ENCODE peak calls at places on chromosomes 12 and 14, in eight cellular contexts. N is upper lobe of right lung, P is epithelial cell of esophagus, A is GM06990, K is omental fat pad, Z is nephron progenitor cell, D is HFF-Myc, Q is neural crest cell. F is an unnamed sample.

GRCh38 chr12:18549598-18549997 is 188.2 kb downstream of the PLCZ1 start:
- DNase-seq in N (no peak), K (no peak), P (no peak), D (no peak), Z (no peak), A (no peak), Q (no peak), F (no peak)

GRCh38 chr14:94850332-94851211 is 80.7 kb upstream of the GSC start:
- DNase-seq in K (no peak), A (no peak), D (no peak), Q (no peak), P (no peak), Z (no peak), N (no peak), F (no peak)

GRCh38 chr12:111407371-111408115 is 1.8 kb downstream of the SH2B3 start:
- DNase-seq in Q (peak), Z (peak), D (no peak), N (no peak), P (no peak), K (no peak), A (no peak), F (no peak)

GRCh38 chr14:56918849-56919574 is 108.7 kb upstream of the OTX2 start:
- DNase-seq in P (no peak), N (no peak), K (no peak), A (no peak), Z (no peak), D (no peak), Q (no peak), F (no peak)

GRCh38 chr12:8780389-8780788 is 42.0 kb upstream of the A2ML1 start:
- DNase-seq in P (peak), A (no peak), K (no peak), Q (no peak), Z (no peak), N (no peak), D (no peak), F (peak)

GRCh38 chr14:105863296-105864108 is 337.1 kb downstream of the TMEM121 start:
- DNase-seq in A (no peak), Z (no peak), P (no peak), D (no peak), K (no peak), N (peak), Q (no peak), F (no peak)

GRCh38 chr14:49858383-49858782 is 5.8 kb upstream of the NEMF start:
- DNase-seq in P (no peak), N (no peak), Q (no peak), D (no peak), A (peak), K (no peak), Z (no peak), F (no peak)

GRCh38 chr14:101709533-101709881 is 52.0 kb upstream of the PPP2R5C start:
- DNase-seq in Q (no peak), K (no peak), D (no peak), A (no peak), P (no peak), N (no peak), Z (no peak), F (no peak)

GRCh38 chr12:103493199-103493598 is 2.6 kb downstream of the C12orf42 start:
- DNase-seq in Z (no peak), P (peak), N (no peak), A (no peak), Q (no peak), K (no peak), D (no peak), F (no peak)

GRCh38 chr14:104582649-104583048 is 3.1 kb downstream of the C14orf180 start:
- DNase-seq in Q (no peak), D (no peak), Z (no peak), N (no peak), K (no peak), A (no peak), P (no peak), F (no peak)

GRCh38 chr14:41699506-41699905 is 92.8 kb downstream of the LRFN5 start:
- DNase-seq in K (no peak), D (no peak), Z (no peak), P (no peak), N (no peak), A (no peak), Q (no peak), F (no peak)

GRCh38 chr12:122452701-122453285 is 30.3 kb upstream of the CLIP1 start:
- DNase-seq in P (no peak), K (no peak), A (no peak), Z (no peak), N (peak), D (no peak), Q (no peak), F (no peak)

GRCh38 chr12:50625029-50625875 is 120.5 kb downstream of the DIP2B start:
- DNase-seq in P (no peak), Z (no peak), K (no peak), Q (no peak), D (no peak), N (no peak), A (no peak), F (no peak)

GRCh38 chr12:116969615-116970575 is 59.1 kb downstream of the FBXW8 start:
- DNase-seq in Q (peak), Z (no peak), N (no peak), K (no peak), A (no peak), D (no peak), P (no peak), F (no peak)

GRCh38 chr12:110338754-110339153 is 57.7 kb downstream of the ATP2A2 start:
- DNase-seq in Q (no peak), A (no peak), Z (no peak), N (no peak), P (no peak), D (no peak), K (no peak), F (no peak)
- TF ChIP-seq CTCF in Q (peak), A (peak), Z (no peak), N (peak), P (peak), D (no peak), K (no peak), F (peak)

GRCh38 chr14:34052658-34053014 is 101.8 kb upstream of the EGLN3 start:
- DNase-seq in D (no peak), K (no peak), N (no peak), Q (no peak), P (peak), A (no peak), Z (no peak), F (peak)

GRCh38 chr14:34056081-34056480 is 105.2 kb upstream of the EGLN3 start:
- DNase-seq in K (no peak), N (no peak), D (no peak), Z (no peak), Q (no peak), A (no peak), P (no peak), F (no peak)

GRCh38 chr14:34051966-34052657 is 101.2 kb upstream of the EGLN3 start:
- DNase-seq in K (no peak), D (peak), A (no peak), P (peak), Z (no peak), N (no peak), Q (no peak), F (no peak)

GRCh38 chr14:34055545-34055944 is 104.7 kb upstream of the EGLN3 start:
- DNase-seq in N (no peak), P (no peak), K (no peak), Q (no peak), D (no peak), A (no peak), Z (no peak), F (no peak)

DNA sequence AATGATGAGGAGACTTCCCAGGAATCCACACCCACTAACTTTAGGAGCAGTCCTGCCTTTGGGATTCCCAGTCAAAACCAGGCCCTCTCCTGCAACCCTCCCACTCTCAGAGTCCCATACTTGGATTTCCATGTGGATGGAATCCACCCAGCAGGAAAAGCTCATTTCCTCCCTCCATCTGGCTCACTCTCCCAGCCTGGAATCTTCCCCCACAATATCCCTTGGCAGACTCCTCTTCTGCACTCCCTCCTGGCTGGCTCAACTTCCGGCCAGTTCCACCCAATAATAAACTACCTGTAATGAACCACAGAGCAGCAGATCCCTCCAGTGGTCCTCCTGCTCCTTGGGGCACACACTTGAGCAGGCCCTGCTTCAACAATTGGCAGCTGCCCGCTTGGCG is 102.8 kb upstream of the EGLN3 start:
- DNase-seq in A (no peak), K (no peak), Z (no peak), Q (no peak), D (peak), N (no peak), P (no peak), F (no peak)
- TF ChIP-seq CTCF in A (no peak), K (no peak), Z (no peak), Q (no peak), D (no peak), N (peak), P (no peak), F (no peak)

GRCh38 chr14:71050227-71050823 is 143.1 kb downstream of the PCNX1 start:
- DNase-seq in Z (no peak), Q (no peak), D (no peak), K (no peak), A (no peak), P (peak), N (no peak), F (peak)
- TF ChIP-seq CTCF in Z (peak), Q (peak), D (no peak), K (no peak), A (peak), P (peak), N (peak), F (peak)

DNA sequence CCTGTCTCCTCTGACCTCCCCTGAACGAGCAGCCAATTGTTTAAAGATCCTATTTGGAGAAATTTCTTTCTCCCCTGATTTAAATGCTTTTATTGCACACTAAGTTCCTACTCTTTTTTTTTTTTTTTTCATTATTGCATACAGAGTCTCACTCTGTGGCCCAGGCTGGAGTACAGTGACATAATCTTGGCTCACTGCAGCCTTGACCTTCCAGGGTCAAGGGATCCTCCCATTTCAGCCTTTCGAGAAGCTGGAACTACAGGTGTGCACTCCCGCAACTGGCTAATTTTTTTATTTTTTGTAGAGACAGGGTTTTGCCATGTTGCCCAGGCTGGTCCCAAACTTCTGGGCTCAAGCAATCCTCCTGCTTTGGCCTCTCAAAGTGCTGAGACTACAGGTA is 5.2 kb upstream of the P2RX7 start:
- DNase-seq in Q (no peak), Z (no peak), P (no peak), K (no peak), N (no peak), A (no peak), D (no peak), F (no peak)
- TF ChIP-seq CTCF in Q (no peak), Z (no peak), P (no peak), K (no peak), N (no peak), A (no peak), D (no peak), F (no peak)

DNA sequence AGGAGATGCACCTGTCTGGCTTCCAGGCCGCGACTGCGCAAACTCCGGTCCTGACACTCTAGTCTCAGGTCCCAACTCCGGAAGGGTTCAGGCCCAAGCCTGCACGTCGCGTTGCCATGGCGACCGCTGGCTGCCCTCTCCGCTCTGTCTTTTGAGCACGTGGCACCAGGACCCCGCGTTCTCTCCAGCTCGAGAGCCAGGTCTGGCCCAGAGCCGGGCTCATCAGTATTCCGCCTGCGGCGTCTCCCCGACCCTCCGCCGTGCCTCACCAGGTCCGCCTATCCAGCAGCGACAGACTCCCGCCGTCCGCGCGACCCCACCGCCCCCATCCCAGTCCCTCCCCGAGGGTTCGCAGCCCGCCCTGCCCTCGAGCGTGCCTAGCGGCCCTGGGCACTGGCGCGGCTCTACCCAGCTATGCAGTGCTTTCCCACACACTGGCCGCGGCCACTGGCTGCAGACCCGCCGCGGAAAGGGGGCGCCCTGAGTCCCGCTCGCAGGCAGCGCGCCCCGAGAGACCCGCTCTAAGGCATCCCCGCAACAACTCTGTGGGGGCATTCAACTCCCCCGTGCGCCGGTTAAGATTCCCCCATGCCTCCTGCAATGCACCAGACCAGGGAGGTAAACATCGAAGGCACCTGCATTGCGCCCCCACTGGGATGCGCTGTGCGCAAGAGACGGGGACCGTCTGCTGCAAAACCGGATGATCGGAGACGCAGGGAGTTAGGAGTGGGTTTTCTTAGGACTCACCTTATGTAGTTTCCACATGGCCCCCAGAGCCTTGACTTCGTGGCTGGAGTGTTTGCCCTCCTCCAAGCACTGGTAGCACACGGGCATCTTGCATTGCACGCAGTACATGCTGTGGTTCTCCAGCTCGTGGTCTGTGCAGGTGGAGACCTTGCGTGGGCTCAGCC is 1.3 kb downstream of the TRIM9 start:
- DNase-seq in P (peak), D (no peak), A (peak), Q (peak), Z (peak), N (no peak), K (no peak), F (no peak)
- TF ChIP-seq CTCF in P (peak), D (peak), A (peak), Q (peak), Z (peak), N (no peak), K (no peak), F (peak)

F was measured in HFFc6.